ENCODE peak calls at places on chromosome 10, in four cellular contexts. Y, X, Z and M are unnamed samples. For H3K4me1, the result is how much of the 10 kb centered on the place peaks cover.

GRCh38 chr10:8130973-8131911 is 76.8 kb downstream of the GATA3 start:
- DNase-seq in Z (no peak), X (no peak), Y (no peak), M (no peak)

GRCh38 chr10:77873558-77874380 is 52.8 kb downstream of the DLG5 start:
- DNase-seq in Z (no peak), Y (peak), X (peak), M (no peak)

GRCh38 chr10:43263551-43264323 is 3.1 kb downstream of the RASGEF1A start:
- DNase-seq in Y (no peak), X (no peak), Z (peak), M (no peak)

GRCh38 chr10:68880181-68880580 is 20.9 kb upstream of the DDX50 start:
- DNase-seq in Z (no peak), Y (no peak), X (no peak), M (no peak)

GRCh38 chr10:71143610-71144009 is 68.8 kb upstream of the UNC5B start:
- DNase-seq in X (no peak), Y (no peak), Z (no peak), M (no peak)

GRCh38 chr10:114607358-114607998 is 50.6 kb downstream of the ABLIM1 start:
- DNase-seq in Y (no peak), X (no peak), Z (no peak), M (no peak)

GRCh38 chr10:55750458-55750857 is 610.6 kb downstream of the ZWINT start:
- DNase-seq in Z (no peak), Y (no peak), X (no peak), M (no peak)

GRCh38 chr10:16186564-16186963 is 250.2 kb upstream of the PTER start:
- DNase-seq in Z (no peak), X (no peak), Y (no peak), M (no peak)

GRCh38 chr10:88999629-89000028 is 9.0 kb downstream of the FAS start:
- DNase-seq in Y (no peak), Z (no peak), X (no peak), M (no peak)

GRCh38 chr10:48518926-48519730 is 85.7 kb downstream of the ARHGAP22 start:
- DNase-seq in Y (no peak), X (no peak), Z (no peak), M (no peak)
- H3K27ac ChIP-seq in Y (no peak), X (no peak), Z (no peak), M (no peak)

DNA sequence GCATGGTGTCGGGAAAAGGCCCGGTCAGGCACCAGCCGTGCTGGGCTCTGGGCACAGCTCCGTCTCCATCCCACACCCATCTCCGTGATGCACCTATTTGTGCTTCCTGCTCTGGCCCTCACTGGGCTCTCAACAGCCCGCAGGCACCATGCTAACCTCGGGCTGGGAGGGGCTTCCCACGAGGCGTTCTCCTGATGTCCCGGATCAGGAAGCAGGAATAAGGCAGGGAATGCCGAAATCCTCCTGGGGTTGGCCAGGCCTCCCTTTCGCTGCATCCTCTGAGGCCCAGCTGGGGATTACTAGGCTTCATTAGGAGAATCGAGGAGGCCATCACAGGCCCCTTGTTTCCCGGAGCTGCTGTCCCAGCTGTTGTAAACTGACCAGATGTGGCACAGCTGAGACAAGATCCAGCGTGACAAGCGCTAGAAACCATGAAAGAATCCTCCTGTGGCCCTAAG is 72.0 kb downstream of the FAM53B start:
- DNase-seq in Y (no peak), X (no peak), Z (no peak), M (peak)
- H3K4me1 ChIP-seq in Y (under half), X (under half), Z (under half), M (half or more)

GRCh38 chr10:67173787-67174186 is 248.0 kb downstream of the LRRTM3 start:
- DNase-seq in Y (no peak), Z (no peak), X (no peak), M (no peak)

GRCh38 chr10:67171970-67172369 is 246.1 kb downstream of the LRRTM3 start:
- DNase-seq in X (no peak), Y (no peak), Z (no peak), M (no peak)

DNA sequence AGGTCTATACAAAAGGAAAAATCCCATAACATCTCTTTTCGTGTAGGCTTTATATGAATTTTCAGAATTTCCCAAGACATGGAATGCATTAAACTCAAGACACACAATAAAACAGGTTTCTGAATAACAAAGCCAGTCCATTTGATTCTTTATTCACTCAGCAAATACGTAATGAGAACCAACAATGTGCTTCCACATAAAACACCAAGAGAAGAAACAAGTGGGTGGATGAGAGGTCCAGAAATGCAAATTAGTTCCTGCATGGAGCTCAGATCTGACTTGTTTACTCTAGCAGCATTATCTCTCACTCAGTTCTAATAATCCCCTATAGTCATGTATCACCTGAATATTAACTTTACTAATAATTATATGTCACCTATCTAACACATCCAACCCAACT is 249.5 kb downstream of the LRRTM3 start:
- DNase-seq in X (no peak), Z (no peak), Y (no peak), M (no peak)
- H3K27ac ChIP-seq in X (no peak), Z (no peak), Y (no peak), M (no peak)

GRCh38 chr10:3624367-3624766 is 160.6 kb downstream of the KLF6 start:
- DNase-seq in X (peak), Z (peak), Y (no peak), M (no peak)
- H3K4me1 ChIP-seq in X (under half), Z (under half), Y (under half), M (under half)

DNA sequence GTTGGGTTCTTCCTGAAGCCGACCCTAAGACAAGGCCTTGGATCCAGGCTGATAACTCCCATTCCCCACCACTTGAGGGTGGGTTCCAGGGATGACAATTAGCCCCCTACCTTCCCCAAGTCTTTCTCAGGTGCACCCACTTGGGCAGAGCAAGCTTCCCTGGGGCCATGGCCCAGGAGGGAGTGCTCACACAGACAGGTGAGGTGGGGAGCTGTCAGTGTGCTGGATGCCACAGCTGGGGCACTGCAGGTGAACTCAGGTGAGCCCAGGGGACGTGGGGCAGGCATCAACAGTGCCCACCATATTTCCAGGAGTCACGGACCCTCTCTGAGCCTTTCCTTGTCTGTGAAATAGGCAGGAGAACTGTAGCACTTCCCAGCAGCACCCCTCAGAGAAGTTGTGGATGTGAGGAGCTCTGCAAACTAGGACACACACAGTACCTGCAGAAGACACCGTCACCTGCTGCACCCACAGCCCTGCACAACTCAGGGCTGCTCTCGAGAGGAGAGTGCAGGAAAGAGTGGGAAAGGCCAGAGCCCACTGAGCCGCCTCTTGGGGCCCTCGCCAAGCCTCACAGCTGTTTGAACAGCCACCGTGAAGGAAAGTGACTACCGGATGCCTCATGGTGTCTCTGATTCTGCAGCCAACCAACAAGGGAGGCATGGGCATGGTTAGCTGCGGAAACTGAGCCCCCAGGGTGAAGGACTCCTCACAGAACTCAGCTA is 17.8 kb downstream of the SH3PXD2A start:
- DNase-seq in Z (no peak), X (no peak), Y (no peak), M (no peak)
- H3K27ac ChIP-seq in Z (no peak), X (no peak), Y (no peak), M (no peak)